ENCODE peak calls at places on chromosomes 2 and 18, in ten cellular contexts. T is activated CD4-positive, alpha-beta T cell treated with anti-CD3 and anti-CD28 coated beads for 36 hours; D is GM12865; K is Caki2; U is GM03348; J is Peyer's patch; A is T-helper 1 cell; L is mesendoderm; M is D341Med; O is WTC11. G is an unnamed sample.
A peak's percentile ranks its signal among the peaks of the same experiment; 100 is the strongest.

GRCh38 chr2:37866535-37866934 is 58.6 kb upstream of the RMDN2 start:
- DNase-seq in T (no peak), D (no peak), K (no peak), U (no peak), J (no peak), A (no peak), L (no peak), M (no peak), O (no peak), G (no peak)

GRCh38 chr2:119338826-119339561 is 27.6 kb downstream of the C2orf76 start:
- DNase-seq in T (peak; percentile 24), D (peak; percentile 71), K (no peak), U (no peak), J (no peak), A (no peak), L (no peak), M (no peak), O (no peak), G (peak; percentile 9)

GRCh38 chr2:202941771-202942170 is 29.7 kb downstream of the CARF start:
- DNase-seq in T (no peak), D (no peak), K (no peak), U (no peak), J (no peak), A (no peak), L (peak; percentile 16), M (no peak), O (no peak), G (no peak)

GRCh38 chr2:14094592-14094991 is 537.9 kb upstream of the LRATD1 start:
- DNase-seq in T (no peak), D (no peak), K (no peak), U (no peak), J (no peak), A (no peak), L (no peak), M (no peak), O (no peak), G (no peak)

GRCh38 chr2:120736955-120737801 is 1.5 kb downstream of the GLI2 start:
- DNase-seq in T (peak; percentile 20), D (no peak), K (peak; percentile 25), U (peak; percentile 85), J (no peak), A (no peak), L (peak; percentile 97), M (peak; percentile 45), O (peak; percentile 73), G (no peak)

GRCh38 chr2:159788218-159788617 is 9.8 kb downstream of the CD302 start:
- DNase-seq in T (no peak), D (no peak), K (no peak), U (no peak), J (no peak), A (no peak), L (no peak), M (no peak), O (no peak), G (no peak)

GRCh38 chr18:13428319-13428718 is 209.8 kb downstream of the LDLRAD4 start:
- DNase-seq in T (no peak), D (no peak), K (no peak), U (no peak), J (no peak), A (no peak), L (peak; percentile 17), M (no peak), O (no peak), G (no peak)

GRCh38 chr2:130341562-130342019 is 1.1 kb upstream of the IMP4 start:
- DNase-seq in T (peak; percentile 52), D (peak; percentile 40), K (no peak), U (peak; percentile 22), J (no peak), A (no peak), L (peak; percentile 42), M (no peak), O (no peak), G (no peak)

GRCh38 chr2:46097714-46098480 is 199.3 kb upstream of the EPAS1 start:
- DNase-seq in T (no peak), D (no peak), K (peak; percentile 87), U (peak; percentile 84), J (no peak), A (no peak), L (peak; percentile 28), M (no peak), O (no peak), G (no peak)

GRCh38 chr2:123207245-123207644 is 817.8 kb upstream of the CNTNAP5 start:
- DNase-seq in T (no peak), D (no peak), K (no peak), U (no peak), J (no peak), A (no peak), L (no peak), M (no peak), O (no peak), G (no peak)

GRCh38 chr2:238720232-238720672 is 127.6 kb upstream of the TWIST2 start:
- DNase-seq in T (peak; percentile 80), D (peak; percentile 38), K (no peak), U (peak; percentile 49), J (no peak), A (no peak), L (peak; percentile 85), M (peak; percentile 49), O (peak; percentile 86), G (peak; percentile 23)

GRCh38 chr2:88739985-88740600 is 48.6 kb downstream of the RPIA start:
- DNase-seq in T (peak; percentile 84), D (peak; percentile 78), K (peak; percentile 60), U (peak; percentile 79), J (peak; percentile 70), A (peak; percentile 44), L (peak; percentile 85), M (peak; percentile 81), O (peak; percentile 81), G (peak; percentile 51)

GRCh38 chr2:198253995-198254394 is 449.6 kb downstream of the PLCL1 start:
- DNase-seq in T (no peak), D (no peak), K (no peak), U (no peak), J (no peak), A (no peak), L (no peak), M (no peak), O (no peak), G (no peak)

G was measured in activated T-cell treated with anti-CD3 and anti-CD28 coated beads for 1 hour.